ENCODE peak calls at places on chromosomes 11 and 22, in nine cellular contexts. One of them, this sample, is unnamed.

GRCh38 chr11:28910926-28911325 is 802.7 kb downstream of the METTL15 start:
- DNase-seq in stomach: no peak
- DNase-seq in left ventricle myocardium inferior: no peak
- DNase-seq in GM12878: no peak
- DNase-seq in psoas muscle: no peak
- DNase-seq in dorsolateral prefrontal cortex: no peak
- DNase-seq in sigmoid colon: no peak
- DNase-seq in SK-N-SH: no peak
- DNase-seq in PC-3: no peak
- DNase-seq in this sample: no peak

GRCh38 chr11:47460571-47461235 is 11.8 kb upstream of the RAPSN start:
- DNase-seq in GM12878: no peak
- DNase-seq in left ventricle myocardium inferior: no peak
- DNase-seq in dorsolateral prefrontal cortex: no peak
- DNase-seq in stomach: no peak
- DNase-seq in SK-N-SH: no peak
- DNase-seq in sigmoid colon: no peak
- DNase-seq in PC-3: no peak
- DNase-seq in psoas muscle: peak; percentile 16
- DNase-seq in this sample: no peak

GRCh38 chr11:126190792-126191191 is 20.7 kb downstream of the RPUSD4 start:
- DNase-seq in stomach: no peak
- DNase-seq in left ventricle myocardium inferior: no peak
- DNase-seq in SK-N-SH: no peak
- DNase-seq in PC-3: no peak
- DNase-seq in psoas muscle: no peak
- DNase-seq in dorsolateral prefrontal cortex: no peak
- DNase-seq in sigmoid colon: no peak
- DNase-seq in GM12878: no peak
- DNase-seq in this sample: no peak

GRCh38 chr22:29994027-29994715 is 86.1 kb upstream of the HORMAD2 start:
- DNase-seq in left ventricle myocardium inferior: no peak
- DNase-seq in SK-N-SH: peak; percentile 14
- DNase-seq in GM12878: no peak
- DNase-seq in psoas muscle: no peak
- DNase-seq in PC-3: peak; percentile 72
- DNase-seq in sigmoid colon: no peak
- DNase-seq in stomach: no peak
- DNase-seq in dorsolateral prefrontal cortex: no peak
- DNase-seq in this sample: no peak

GRCh38 chr22:16965083-16965482 is 42.9 kb downstream of the GAB4 start:
- DNase-seq in psoas muscle: no peak
- DNase-seq in SK-N-SH: no peak
- DNase-seq in left ventricle myocardium inferior: no peak
- DNase-seq in dorsolateral prefrontal cortex: no peak
- DNase-seq in PC-3: no peak
- DNase-seq in stomach: no peak
- DNase-seq in GM12878: no peak
- DNase-seq in sigmoid colon: no peak
- DNase-seq in this sample: no peak

GRCh38 chr11:96242191-96242845 is 100.7 kb downstream of the MAML2 start:
- DNase-seq in GM12878: no peak
- DNase-seq in dorsolateral prefrontal cortex: no peak
- DNase-seq in PC-3: no peak
- DNase-seq in stomach: no peak
- DNase-seq in psoas muscle: no peak
- DNase-seq in left ventricle myocardium inferior: no peak
- DNase-seq in SK-N-SH: no peak
- DNase-seq in sigmoid colon: no peak
- DNase-seq in this sample: no peak

GRCh38 chr11:134393638-134394037 is 18.4 kb downstream of the B3GAT1 start:
- DNase-seq in GM12878: no peak
- DNase-seq in psoas muscle: no peak
- DNase-seq in stomach: peak; percentile 49
- DNase-seq in sigmoid colon: no peak
- DNase-seq in SK-N-SH: peak; percentile 81
- DNase-seq in PC-3: peak; percentile 6
- DNase-seq in dorsolateral prefrontal cortex: peak; percentile 19
- DNase-seq in left ventricle myocardium inferior: no peak
- DNase-seq in this sample: no peak

GRCh38 chr11:127217941-127218615 is 217.5 kb upstream of the KIRREL3 start:
- DNase-seq in dorsolateral prefrontal cortex: no peak
- DNase-seq in sigmoid colon: no peak
- DNase-seq in left ventricle myocardium inferior: no peak
- DNase-seq in stomach: no peak
- DNase-seq in SK-N-SH: no peak
- DNase-seq in PC-3: no peak
- DNase-seq in psoas muscle: no peak
- DNase-seq in GM12878: no peak
- DNase-seq in this sample: no peak

GRCh38 chr11:117052196-117053149 is 45.8 kb downstream of the SIK3 start:
- DNase-seq in stomach: no peak
- DNase-seq in psoas muscle: no peak
- DNase-seq in dorsolateral prefrontal cortex: no peak
- DNase-seq in sigmoid colon: no peak
- DNase-seq in GM12878: no peak
- DNase-seq in left ventricle myocardium inferior: no peak
- DNase-seq in PC-3: no peak
- DNase-seq in SK-N-SH: no peak
- DNase-seq in this sample: no peak
- H3K27ac ChIP-seq in stomach: no peak overlapping the region
- H3K27ac ChIP-seq in psoas muscle: no peak overlapping the region
- H3K27ac ChIP-seq in dorsolateral prefrontal cortex: peak overlapping the region; percentile 97
- H3K27ac ChIP-seq in sigmoid colon: no peak overlapping the region
- H3K27ac ChIP-seq in GM12878: no peak overlapping the region
- H3K27ac ChIP-seq in left ventricle myocardium inferior: no peak overlapping the region
- H3K27ac ChIP-seq in PC-3: no peak overlapping the region
- H3K27ac ChIP-seq in SK-N-SH: no peak overlapping the region
- H3K27ac ChIP-seq in this sample: no peak overlapping the region

GRCh38 chr11:978781-979180 is 53.1 kb downstream of the AP2A2 start:
- DNase-seq in PC-3: no peak
- DNase-seq in stomach: no peak
- DNase-seq in psoas muscle: no peak
- DNase-seq in SK-N-SH: no peak
- DNase-seq in left ventricle myocardium inferior: no peak
- DNase-seq in sigmoid colon: no peak
- DNase-seq in dorsolateral prefrontal cortex: no peak
- DNase-seq in GM12878: no peak
- DNase-seq in this sample: no peak

GRCh38 chr11:978073-978720 is 52.5 kb downstream of the AP2A2 start:
- DNase-seq in left ventricle myocardium inferior: no peak
- DNase-seq in sigmoid colon: no peak
- DNase-seq in GM12878: no peak
- DNase-seq in PC-3: no peak
- DNase-seq in SK-N-SH: no peak
- DNase-seq in stomach: no peak
- DNase-seq in psoas muscle: no peak
- DNase-seq in dorsolateral prefrontal cortex: no peak
- DNase-seq in this sample: no peak

GRCh38 chr11:984576-984975 is 51.9 kb downstream of the MUC6 start:
- DNase-seq in SK-N-SH: no peak
- DNase-seq in GM12878: no peak
- DNase-seq in sigmoid colon: no peak
- DNase-seq in dorsolateral prefrontal cortex: no peak
- DNase-seq in PC-3: no peak
- DNase-seq in stomach: no peak
- DNase-seq in psoas muscle: no peak
- DNase-seq in left ventricle myocardium inferior: no peak
- DNase-seq in this sample: no peak

GRCh38 chr11:981764-982163 is 54.8 kb downstream of the MUC6 start:
- DNase-seq in GM12878: no peak
- DNase-seq in PC-3: no peak
- DNase-seq in psoas muscle: no peak
- DNase-seq in sigmoid colon: no peak
- DNase-seq in left ventricle myocardium inferior: no peak
- DNase-seq in dorsolateral prefrontal cortex: no peak
- DNase-seq in stomach: no peak
- DNase-seq in SK-N-SH: no peak
- DNase-seq in this sample: no peak

DNA sequence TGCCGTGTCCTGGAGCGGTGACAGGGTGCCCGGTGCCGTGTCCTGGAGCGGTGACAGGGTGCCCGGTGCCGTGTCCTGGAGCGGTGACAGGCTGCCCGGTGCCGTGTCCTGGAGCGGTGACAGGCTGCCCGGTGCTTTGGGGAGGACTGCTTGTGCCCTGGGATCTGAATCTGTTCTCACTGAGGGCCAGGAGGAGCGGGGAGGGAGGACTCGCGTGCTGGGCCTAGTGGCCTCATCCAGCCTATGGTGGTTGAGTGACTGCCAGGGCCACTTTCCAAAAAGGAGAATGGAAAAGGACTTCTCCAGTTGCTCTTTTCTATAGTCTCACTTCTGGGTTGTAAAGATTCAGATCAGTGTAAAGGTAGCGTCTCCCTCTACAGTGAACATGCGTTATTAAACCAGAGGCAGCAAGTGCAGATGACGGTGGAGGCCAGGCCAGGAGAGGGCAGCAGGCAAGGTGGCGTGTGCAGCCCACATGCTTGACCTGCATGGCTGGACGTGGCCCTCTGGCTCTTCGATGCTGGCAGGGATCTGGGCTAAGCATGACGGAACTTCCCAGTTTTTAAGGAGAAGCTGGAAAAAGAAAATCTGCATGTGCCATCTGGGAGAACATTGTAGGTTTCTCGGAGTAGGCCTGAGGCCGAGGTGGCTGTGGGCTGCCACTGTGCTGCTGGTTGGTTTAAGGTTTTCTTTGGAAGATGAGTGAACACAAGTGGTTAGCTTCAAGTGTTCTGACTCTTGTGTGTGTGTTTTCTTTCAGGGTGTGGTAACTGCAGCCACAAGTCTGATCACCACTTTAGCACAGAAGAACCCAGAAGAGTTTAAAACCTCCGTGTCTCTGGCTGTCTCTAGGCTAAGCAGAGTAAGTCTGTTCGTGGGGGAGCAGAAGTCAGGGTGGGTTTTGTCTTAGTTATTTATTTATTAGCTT is 55.0 kb downstream of the AP2A2 start:
- DNase-seq in stomach: peak; percentile 36
- DNase-seq in sigmoid colon: no peak
- DNase-seq in GM12878: no peak
- DNase-seq in left ventricle myocardium inferior: no peak
- DNase-seq in PC-3: no peak
- DNase-seq in psoas muscle: peak; percentile 67
- DNase-seq in SK-N-SH: no peak
- DNase-seq in dorsolateral prefrontal cortex: peak; percentile 66
- DNase-seq in this sample: no peak
- H3K27ac ChIP-seq in stomach: no peak overlapping the region
- H3K27ac ChIP-seq in sigmoid colon: no peak overlapping the region
- H3K27ac ChIP-seq in GM12878: no peak overlapping the region
- H3K27ac ChIP-seq in left ventricle myocardium inferior: no peak overlapping the region
- H3K27ac ChIP-seq in PC-3: no peak overlapping the region
- H3K27ac ChIP-seq in psoas muscle: peak overlapping the region; percentile 85
- H3K27ac ChIP-seq in SK-N-SH: no peak overlapping the region
- H3K27ac ChIP-seq in dorsolateral prefrontal cortex: no peak overlapping the region
- H3K27ac ChIP-seq in this sample: no peak overlapping the region

GRCh38 chr22:17970205-17970708 is 54.1 kb downstream of the MICAL3 start:
- DNase-seq in GM12878: no peak
- DNase-seq in PC-3: no peak
- DNase-seq in dorsolateral prefrontal cortex: no peak
- DNase-seq in stomach: no peak
- DNase-seq in left ventricle myocardium inferior: no peak
- DNase-seq in psoas muscle: no peak
- DNase-seq in SK-N-SH: no peak
- DNase-seq in sigmoid colon: no peak
- DNase-seq in this sample: no peak

GRCh38 chr22:17969732-17970131 is 54.6 kb downstream of the MICAL3 start:
- DNase-seq in left ventricle myocardium inferior: peak; percentile 51
- DNase-seq in PC-3: peak; percentile 31
- DNase-seq in SK-N-SH: no peak
- DNase-seq in stomach: no peak
- DNase-seq in sigmoid colon: no peak
- DNase-seq in GM12878: no peak
- DNase-seq in psoas muscle: no peak
- DNase-seq in dorsolateral prefrontal cortex: no peak
- DNase-seq in this sample: no peak

GRCh38 chr22:17972385-17973181 is 51.8 kb downstream of the MICAL3 start:
- DNase-seq in sigmoid colon: no peak
- DNase-seq in stomach: no peak
- DNase-seq in left ventricle myocardium inferior: no peak
- DNase-seq in SK-N-SH: no peak
- DNase-seq in psoas muscle: peak; percentile 74
- DNase-seq in dorsolateral prefrontal cortex: no peak
- DNase-seq in PC-3: peak; percentile 61
- DNase-seq in GM12878: no peak
- DNase-seq in this sample: no peak

GRCh38 chr22:17973217-17973616 is 51.1 kb downstream of the MICAL3 start:
- DNase-seq in PC-3: no peak
- DNase-seq in SK-N-SH: no peak
- DNase-seq in left ventricle myocardium inferior: no peak
- DNase-seq in psoas muscle: no peak
- DNase-seq in sigmoid colon: no peak
- DNase-seq in dorsolateral prefrontal cortex: no peak
- DNase-seq in GM12878: no peak
- DNase-seq in stomach: no peak
- DNase-seq in this sample: no peak

GRCh38 chr22:17971711-17972110 is 52.6 kb downstream of the MICAL3 start:
- DNase-seq in SK-N-SH: no peak
- DNase-seq in stomach: no peak
- DNase-seq in dorsolateral prefrontal cortex: no peak
- DNase-seq in PC-3: no peak
- DNase-seq in left ventricle myocardium inferior: no peak
- DNase-seq in sigmoid colon: no peak
- DNase-seq in psoas muscle: no peak
- DNase-seq in GM12878: no peak
- DNase-seq in this sample: no peak
- H3K27ac ChIP-seq in SK-N-SH: peak overlapping the region; percentile 31
- H3K27ac ChIP-seq in stomach: no peak overlapping the region
- H3K27ac ChIP-seq in dorsolateral prefrontal cortex: peak overlapping the region; percentile 5
- H3K27ac ChIP-seq in PC-3: no peak overlapping the region
- H3K27ac ChIP-seq in left ventricle myocardium inferior: peak overlapping the region; percentile 57
- H3K27ac ChIP-seq in sigmoid colon: no peak overlapping the region
- H3K27ac ChIP-seq in psoas muscle: peak overlapping the region; percentile 66
- H3K27ac ChIP-seq in GM12878: no peak overlapping the region
- H3K27ac ChIP-seq in this sample: peak overlapping the region; percentile 93

GRCh38 chr11:2726964-2727363 is 27.2 kb upstream of the KCNQ1OT1 start:
- DNase-seq in left ventricle myocardium inferior: no peak
- DNase-seq in dorsolateral prefrontal cortex: no peak
- DNase-seq in psoas muscle: no peak
- DNase-seq in SK-N-SH: no peak
- DNase-seq in stomach: no peak
- DNase-seq in PC-3: no peak
- DNase-seq in sigmoid colon: no peak
- DNase-seq in GM12878: no peak
- DNase-seq in this sample: no peak

GRCh38 chr11:2729841-2730240 is 30.0 kb upstream of the KCNQ1OT1 start:
- DNase-seq in SK-N-SH: no peak
- DNase-seq in dorsolateral prefrontal cortex: no peak
- DNase-seq in stomach: no peak
- DNase-seq in GM12878: no peak
- DNase-seq in sigmoid colon: no peak
- DNase-seq in PC-3: no peak
- DNase-seq in psoas muscle: no peak
- DNase-seq in left ventricle myocardium inferior: no peak
- DNase-seq in this sample: no peak

GRCh38 chr11:2730323-2731284 is 30.8 kb upstream of the KCNQ1OT1 start:
- DNase-seq in GM12878: no peak
- DNase-seq in psoas muscle: no peak
- DNase-seq in PC-3: no peak
- DNase-seq in left ventricle myocardium inferior: no peak
- DNase-seq in stomach: no peak
- DNase-seq in dorsolateral prefrontal cortex: peak; percentile 18
- DNase-seq in SK-N-SH: peak; percentile 69
- DNase-seq in sigmoid colon: no peak
- DNase-seq in this sample: no peak

GRCh38 chr11:2728128-2728662 is 28.4 kb upstream of the KCNQ1OT1 start:
- DNase-seq in stomach: no peak
- DNase-seq in left ventricle myocardium inferior: no peak
- DNase-seq in GM12878: no peak
- DNase-seq in PC-3: no peak
- DNase-seq in psoas muscle: no peak
- DNase-seq in sigmoid colon: no peak
- DNase-seq in SK-N-SH: no peak
- DNase-seq in dorsolateral prefrontal cortex: no peak
- DNase-seq in this sample: no peak

GRCh38 chr11:2728663-2729332 is 29.0 kb upstream of the KCNQ1OT1 start:
- DNase-seq in psoas muscle: no peak
- DNase-seq in PC-3: no peak
- DNase-seq in stomach: no peak
- DNase-seq in GM12878: no peak
- DNase-seq in dorsolateral prefrontal cortex: peak; percentile 16
- DNase-seq in SK-N-SH: peak; percentile 77
- DNase-seq in left ventricle myocardium inferior: no peak
- DNase-seq in sigmoid colon: no peak
- DNase-seq in this sample: no peak
- H3K27ac ChIP-seq in psoas muscle: no peak overlapping the region
- H3K27ac ChIP-seq in PC-3: no peak overlapping the region
- H3K27ac ChIP-seq in stomach: no peak overlapping the region
- H3K27ac ChIP-seq in GM12878: no peak overlapping the region
- H3K27ac ChIP-seq in dorsolateral prefrontal cortex: peak overlapping the region; percentile 98
- H3K27ac ChIP-seq in SK-N-SH: peak overlapping the region; percentile 78
- H3K27ac ChIP-seq in left ventricle myocardium inferior: no peak overlapping the region
- H3K27ac ChIP-seq in sigmoid colon: no peak overlapping the region
- H3K27ac ChIP-seq in this sample: no peak overlapping the region